ENCODE peak calls at places on chromosomes 16 and 17, in five cellular contexts. Z is CD4-positive, alpha-beta T cell; C is heart left ventricle; B is mammary epithelial cell; M is fibroblast of lung. D is an unnamed sample.
A peak's percentile ranks its signal among the peaks of the same experiment; 100 is the strongest.

GRCh38 chr17:75270218-75270965 is 639 bp downstream of the MIF4GD start:
- DNase-seq in Z (peak; percentile 53), C (peak; percentile 79), B (peak; percentile 64), M (peak; percentile 76), D (peak; percentile 74)

GRCh38 chr17:64779344-64780095 is 117.4 kb upstream of the SMURF2 start:
- DNase-seq in Z (no peak), C (no peak), B (no peak), M (no peak), D (no peak)

GRCh38 chr17:69466905-69467630 is 52.6 kb downstream of the MAP2K6 start:
- DNase-seq in Z (no peak), C (no peak), B (peak; percentile 17), M (peak; percentile 78), D (no peak)

GRCh38 chr16:3012246-3012645 is 477 bp upstream of the CLDN9 start:
- DNase-seq in Z (no peak), C (no peak), B (no peak), M (no peak), D (no peak)

GRCh38 chr17:28335959-28336871 is 654 bp downstream of the TNFAIP1 start:
- DNase-seq in Z (no peak), C (peak; percentile 90), B (peak; percentile 93), M (peak; percentile 96), D (peak; percentile 80)

GRCh38 chr16:48526058-48526957 is 83.7 kb downstream of the N4BP1 start:
- DNase-seq in Z (no peak), C (no peak), B (peak; percentile 75), M (peak; percentile 8), D (peak; percentile 82)

GRCh38 chr17:17127730-17128291 is 78.3 kb downstream of the PLD6 start:
- DNase-seq in Z (no peak), C (peak; percentile 18), B (no peak), M (no peak), D (no peak)

GRCh38 chr17:33375783-33376182 is 82.7 kb upstream of the ASIC2 start:
- DNase-seq in Z (no peak), C (no peak), B (no peak), M (no peak), D (no peak)

GRCh38 chr17:1072551-1072961 is 75.6 kb downstream of the TIMM22 start:
- DNase-seq in Z (no peak), C (no peak), B (no peak), M (no peak), D (no peak)

GRCh38 chr16:49340466-49340865 is 33.1 kb upstream of the C16orf78 start:
- DNase-seq in Z (no peak), C (no peak), B (no peak), M (no peak), D (no peak)

GRCh38 chr16:69217433-69217832 is 30.5 kb downstream of the SNTB2 start:
- DNase-seq in Z (no peak), C (no peak), B (peak; percentile 49), M (peak; percentile 78), D (peak; percentile 59)

GRCh38 chr17:17902877-17903276 is 66.1 kb upstream of the SREBF1 start:
- DNase-seq in Z (no peak), C (peak; percentile 12), B (no peak), M (no peak), D (no peak)

DNA sequence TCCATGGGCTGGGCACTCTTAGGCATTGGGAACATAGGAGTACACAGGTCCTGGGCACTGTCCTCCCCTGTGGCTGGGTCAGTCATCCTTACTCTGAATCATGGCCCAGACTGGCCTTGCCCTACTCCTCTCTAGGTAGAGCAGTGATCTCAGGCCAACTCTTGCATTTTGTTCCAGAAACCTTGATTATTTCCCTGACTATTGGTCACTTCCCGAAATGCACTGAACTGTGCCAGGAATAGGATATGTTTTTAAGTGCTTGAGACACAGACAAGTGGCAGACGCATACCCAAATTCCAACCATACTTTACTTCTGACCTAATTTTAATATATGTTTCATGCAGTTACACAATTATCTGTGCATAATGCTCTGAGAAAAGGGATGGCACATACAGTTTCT is 10.3 kb downstream of the KRABD2 start:
- DNase-seq in Z (no peak), C (no peak), B (no peak), M (peak; percentile 87), D (no peak)
- H3K27ac ChIP-seq in Z (no peak overlapping the region), C (peak overlapping the region; percentile 15), B (no peak overlapping the region), M (peak overlapping the region; percentile 12), D (peak overlapping the region; percentile 62)

GRCh38 chr16:53632526-53632925 is 71.1 kb downstream of the RPGRIP1L start:
- DNase-seq in Z (no peak), C (no peak), B (no peak), M (peak; percentile 54), D (no peak)
- TF ChIP-seq CTCF in Z (no peak), C (no peak), B (no peak), M (no peak), D (no peak)

DNA sequence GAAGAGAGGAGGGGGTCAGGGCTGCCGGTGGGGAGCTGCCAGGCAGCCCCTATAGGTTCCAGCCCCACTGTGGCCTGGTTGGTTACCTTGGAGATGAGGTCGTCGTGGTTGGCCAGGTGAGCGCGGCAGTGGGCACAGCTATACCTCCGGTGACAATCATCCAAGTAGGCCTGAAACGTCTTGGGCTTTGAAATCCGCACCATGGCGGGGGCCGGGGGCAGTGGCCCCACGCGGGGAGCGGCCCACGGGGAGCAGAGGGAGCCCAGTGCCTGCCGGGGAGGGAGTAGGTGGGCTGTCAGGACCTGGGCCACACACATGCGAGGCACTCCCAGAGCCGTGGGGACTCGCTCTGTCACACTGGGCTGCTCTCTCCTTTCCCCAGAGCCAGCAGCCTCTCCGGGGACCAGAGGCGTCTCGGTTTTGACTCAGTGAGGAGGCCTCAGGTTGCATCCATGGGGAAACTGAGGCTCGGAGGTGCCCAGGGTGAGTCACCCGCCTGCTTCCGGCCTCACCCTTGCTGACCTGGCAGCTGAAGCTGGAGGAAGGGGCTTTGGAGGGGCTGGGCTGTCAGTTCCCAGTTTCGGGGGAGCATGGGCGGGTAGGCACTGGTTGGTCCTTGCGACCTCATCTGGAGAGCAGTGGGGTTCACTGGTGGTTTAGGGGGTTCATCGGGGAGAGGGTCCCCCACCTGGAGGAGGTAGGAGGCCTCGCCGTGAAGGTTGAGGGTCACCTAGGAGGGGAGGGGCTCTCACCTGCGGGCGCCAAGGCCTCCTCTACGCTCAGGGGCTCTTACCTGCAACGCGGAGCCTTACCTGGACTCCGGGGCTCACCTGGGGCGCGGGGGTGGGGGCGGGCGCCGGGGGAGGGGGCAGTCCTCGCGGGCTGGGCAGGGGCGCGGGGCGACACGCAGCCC is 591 bp downstream of the YPEL3 start:
- DNase-seq in Z (peak; percentile 46), C (peak; percentile 37), B (no peak), M (no peak), D (no peak)
- H3K27ac ChIP-seq in Z (peak overlapping the region; percentile 87), C (peak overlapping the region; percentile 82), B (peak overlapping the region; percentile 27), M (no peak overlapping the region), D (peak overlapping the region; percentile 83)

GRCh38 chr17:8630802-8631553 is 453 bp upstream of the MYH10 start:
- DNase-seq in Z (peak; percentile 80), C (peak; percentile 99), B (peak; percentile 100), M (peak; percentile 100), D (peak; percentile 100)
- TF ChIP-seq CTCF in Z (no peak), C (peak; percentile 23), B (peak; percentile 18), M (no peak), D (no peak)

DNA sequence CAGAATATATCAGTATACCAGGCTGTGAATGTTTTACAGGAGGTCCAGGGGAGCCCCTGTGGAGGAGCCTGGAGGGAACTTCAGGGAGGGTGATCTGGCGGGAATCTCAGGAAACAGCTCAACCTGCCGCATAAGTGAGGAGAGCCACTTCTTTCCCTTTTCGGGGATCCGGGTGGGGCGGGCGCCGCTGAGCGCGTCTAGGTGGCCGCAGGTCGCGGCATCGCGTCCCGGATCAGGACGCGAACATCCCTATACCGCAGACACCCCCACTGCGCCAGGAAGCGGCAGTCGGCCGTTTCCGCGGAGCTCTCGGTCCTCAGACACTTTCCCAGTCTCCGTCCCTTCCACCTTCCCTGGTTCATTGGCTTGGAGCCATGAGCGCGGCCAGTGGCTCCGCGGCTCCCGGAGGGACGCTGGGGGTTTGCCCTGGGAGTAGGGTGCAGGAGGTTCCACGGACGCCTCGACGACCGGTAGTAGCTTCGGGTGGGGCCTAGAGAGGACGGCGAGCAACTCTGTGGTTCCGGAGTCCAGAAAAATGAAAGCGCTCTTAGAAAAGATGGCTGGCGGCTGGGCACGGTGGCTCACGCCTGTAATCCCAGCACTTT is 3.1 kb upstream of the ZNF764 start:
- DNase-seq in Z (no peak), C (peak; percentile 60), B (no peak), M (no peak), D (no peak)
- H3K27ac ChIP-seq in Z (peak overlapping the region; percentile 19), C (peak overlapping the region; percentile 76), B (no peak overlapping the region), M (no peak overlapping the region), D (peak overlapping the region; percentile 13)

GRCh38 chr17:67558740-67559380 is 158.9 kb upstream of the NOL11 start:
- DNase-seq in Z (no peak), C (no peak), B (peak; percentile 25), M (no peak), D (no peak)

GRCh38 chr17:67557921-67558320 is 159.8 kb upstream of the NOL11 start:
- DNase-seq in Z (no peak), C (no peak), B (no peak), M (peak; percentile 12), D (no peak)

GRCh38 chr17:67557052-67557845 is 160.5 kb upstream of the NOL11 start:
- DNase-seq in Z (no peak), C (no peak), B (no peak), M (no peak), D (no peak)

GRCh38 chr17:67562036-67562435 is 155.7 kb upstream of the NOL11 start:
- DNase-seq in Z (no peak), C (no peak), B (no peak), M (no peak), D (no peak)

GRCh38 chr17:67559381-67559966 is 158.3 kb upstream of the NOL11 start:
- DNase-seq in Z (no peak), C (no peak), B (no peak), M (no peak), D (no peak)
- TF ChIP-seq CTCF in Z (no peak), C (peak; percentile 14), B (peak; percentile 32), M (peak; percentile 36), D (no peak)

GRCh38 chr16:1983544-1984346 is at the start of gene GFER:
- DNase-seq in Z (peak; percentile 67), C (peak; percentile 92), B (peak; percentile 82), M (peak; percentile 89), D (peak; percentile 93)
- H3K27ac ChIP-seq in Z (no peak within 1 kb of the TSS), C (peak within 1 kb of the TSS; percentile 78), B (no peak within 1 kb of the TSS), M (peak within 1 kb of the TSS; percentile 61), D (peak within 1 kb of the TSS; percentile 73)

DNA sequence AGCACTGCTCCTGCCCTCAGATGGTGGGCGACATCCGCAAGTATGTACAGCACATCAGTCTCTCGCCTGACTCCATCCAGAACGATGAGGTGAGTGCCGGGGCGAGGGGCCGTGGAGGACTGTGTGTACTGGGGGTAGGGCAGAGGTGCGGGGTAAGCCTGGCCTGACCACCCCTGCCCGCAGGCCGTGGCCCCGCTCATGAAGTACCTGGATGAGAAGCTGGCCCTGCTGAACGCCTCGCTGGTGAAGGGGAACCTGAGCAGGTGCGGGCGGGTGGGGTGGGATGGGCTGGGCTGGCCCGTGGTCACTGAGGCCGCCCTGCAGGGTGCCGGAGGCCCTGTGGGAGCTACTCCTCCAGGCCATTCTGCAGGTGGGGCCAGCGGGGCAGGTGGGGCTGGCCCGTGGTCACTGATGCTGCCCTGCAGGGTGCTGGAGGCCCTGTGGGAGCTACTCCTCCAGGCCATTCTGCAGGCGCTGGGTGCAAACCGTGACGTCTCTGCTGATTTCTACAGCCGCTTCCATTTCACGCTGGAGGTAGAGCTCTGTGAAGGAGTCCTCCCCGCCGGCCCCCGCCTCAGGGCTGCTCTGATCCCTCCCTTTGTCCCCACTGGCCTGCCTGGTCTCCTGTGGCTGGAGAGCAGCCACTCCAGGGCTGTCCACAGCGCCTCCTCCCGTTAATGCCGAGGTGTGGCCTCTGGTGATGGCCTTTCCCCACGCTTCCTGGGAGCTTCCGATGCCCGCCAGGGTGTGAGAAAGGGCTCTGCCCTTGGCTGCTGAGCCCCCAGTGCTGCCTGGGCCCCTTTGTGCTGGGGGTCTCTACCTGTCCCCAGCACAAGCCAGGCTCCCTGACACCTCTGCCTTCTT is 5.0 kb downstream of the TSR3 start:
- DNase-seq in Z (no peak), C (no peak), B (no peak), M (no peak), D (no peak)
- TF ChIP-seq CTCF in Z (no peak), C (no peak), B (peak; percentile 47), M (peak; percentile 4), D (peak; percentile 13)